ENCODE peak calls at places on chromosomes 12 and 14, in five cellular contexts. One of them, this sample, is unnamed.

GRCh38 chr12:8108808-8109398 is 14.5 kb upstream of the CLEC4A start:
- DNase-seq in tibial nerve: peak
- DNase-seq in fibroblast of mammary gland: peak
- DNase-seq in GM06990: peak
- DNase-seq in GM12864: peak
- DNase-seq in this sample: peak

GRCh38 chr12:105385141-105385540 is 54.6 kb downstream of the C12orf75 start:
- DNase-seq in tibial nerve: no peak
- DNase-seq in fibroblast of mammary gland: peak
- DNase-seq in GM06990: no peak
- DNase-seq in GM12864: no peak
- DNase-seq in this sample: peak

GRCh38 chr12:50845021-50845647 is 2.4 kb downstream of the TMPRSS12 start:
- DNase-seq in tibial nerve: no peak
- DNase-seq in fibroblast of mammary gland: peak
- DNase-seq in GM06990: no peak
- DNase-seq in GM12864: no peak
- DNase-seq in this sample: peak

GRCh38 chr14:75654127-75654732 is 6.4 kb downstream of the ERG28 start:
- DNase-seq in tibial nerve: peak
- DNase-seq in fibroblast of mammary gland: peak
- DNase-seq in GM06990: no peak
- DNase-seq in GM12864: peak
- DNase-seq in this sample: peak

GRCh38 chr12:32025906-32026305 is 66.7 kb downstream of the RESF1 start:
- DNase-seq in tibial nerve: no peak
- DNase-seq in fibroblast of mammary gland: no peak
- DNase-seq in GM06990: no peak
- DNase-seq in GM12864: peak
- DNase-seq in this sample: no peak

GRCh38 chr14:58637391-58638230 is at the start of gene DACT1:
- DNase-seq in tibial nerve: no peak
- DNase-seq in fibroblast of mammary gland: peak
- DNase-seq in GM06990: peak
- DNase-seq in GM12864: no peak
- DNase-seq in this sample: no peak

GRCh38 chr14:101584049-101584859 is 23.0 kb downstream of the DIO3 start:
- DNase-seq in tibial nerve: peak
- DNase-seq in fibroblast of mammary gland: peak
- DNase-seq in GM06990: no peak
- DNase-seq in GM12864: no peak
- DNase-seq in this sample: no peak

GRCh38 chr12:19130224-19131019 is 889 bp downstream of the PLEKHA5 start:
- DNase-seq in tibial nerve: no peak
- DNase-seq in fibroblast of mammary gland: peak
- DNase-seq in GM06990: no peak
- DNase-seq in GM12864: no peak
- DNase-seq in this sample: peak

GRCh38 chr14:67260114-67260513 is 18.9 kb downstream of the PALS1 start:
- DNase-seq in tibial nerve: no peak
- DNase-seq in fibroblast of mammary gland: no peak
- DNase-seq in GM06990: no peak
- DNase-seq in GM12864: no peak
- DNase-seq in this sample: no peak

GRCh38 chr14:54493293-54493692 is 4.5 kb upstream of the GMFB start:
- DNase-seq in tibial nerve: no peak
- DNase-seq in fibroblast of mammary gland: no peak
- DNase-seq in GM06990: no peak
- DNase-seq in GM12864: no peak
- DNase-seq in this sample: no peak

GRCh38 chr12:4441355-4442330 is 4.0 kb downstream of the FGF6 start:
- DNase-seq in tibial nerve: no peak
- DNase-seq in fibroblast of mammary gland: no peak
- DNase-seq in GM06990: no peak
- DNase-seq in GM12864: no peak
- DNase-seq in this sample: no peak

GRCh38 chr14:71692496-71692895 is 239.7 kb upstream of the RGS6 start:
- DNase-seq in tibial nerve: no peak
- DNase-seq in fibroblast of mammary gland: peak
- DNase-seq in GM06990: no peak
- DNase-seq in GM12864: no peak
- DNase-seq in this sample: no peak

GRCh38 chr12:86712425-86712843 is 456.2 kb upstream of the MGAT4C start:
- DNase-seq in tibial nerve: no peak
- DNase-seq in fibroblast of mammary gland: peak
- DNase-seq in GM06990: no peak
- DNase-seq in GM12864: no peak
- DNase-seq in this sample: peak

GRCh38 chr12:104410786-104411185 is 46.0 kb upstream of the CHST11 start:
- DNase-seq in tibial nerve: no peak
- DNase-seq in fibroblast of mammary gland: peak
- DNase-seq in GM06990: no peak
- DNase-seq in GM12864: no peak
- DNase-seq in this sample: no peak

GRCh38 chr14:104223810-104224515 is 85.6 kb downstream of the KIF26A start:
- DNase-seq in tibial nerve: no peak
- DNase-seq in fibroblast of mammary gland: no peak
- DNase-seq in GM06990: no peak
- DNase-seq in GM12864: no peak
- DNase-seq in this sample: no peak

GRCh38 chr12:100671396-100672074 is 98.1 kb downstream of the GAS2L3 start:
- DNase-seq in tibial nerve: no peak
- DNase-seq in fibroblast of mammary gland: no peak
- DNase-seq in GM06990: no peak
- DNase-seq in GM12864: no peak
- DNase-seq in this sample: no peak

GRCh38 chr14:101464310-101464983 is 96.8 kb upstream of the DIO3 start:
- DNase-seq in tibial nerve: no peak
- DNase-seq in fibroblast of mammary gland: no peak
- DNase-seq in GM06990: no peak
- DNase-seq in GM12864: no peak
- DNase-seq in this sample: no peak

GRCh38 chr12:42238240-42239140 is at the start of gene YAF2:
- DNase-seq in tibial nerve: peak
- DNase-seq in fibroblast of mammary gland: peak
- DNase-seq in GM06990: peak
- DNase-seq in GM12864: peak
- DNase-seq in this sample: peak

GRCh38 chr12:88544991-88545684 is 35.1 kb downstream of the KITLG start:
- DNase-seq in tibial nerve: no peak
- DNase-seq in fibroblast of mammary gland: peak
- DNase-seq in GM06990: no peak
- DNase-seq in GM12864: no peak
- DNase-seq in this sample: peak

GRCh38 chr14:77376380-77376770 is 519 bp downstream of the TMED8 start:
- DNase-seq in tibial nerve: no peak
- DNase-seq in fibroblast of mammary gland: no peak
- DNase-seq in GM06990: no peak
- DNase-seq in GM12864: no peak
- DNase-seq in this sample: peak

GRCh38 chr14:24080142-24080530 is 8.8 kb downstream of the CPNE6 start:
- DNase-seq in tibial nerve: no peak
- DNase-seq in fibroblast of mammary gland: no peak
- DNase-seq in GM06990: no peak
- DNase-seq in GM12864: no peak
- DNase-seq in this sample: no peak

GRCh38 chr14:91732859-91733477 is 1.1 kb upstream of the CATSPERB start:
- DNase-seq in tibial nerve: no peak
- DNase-seq in fibroblast of mammary gland: peak
- DNase-seq in GM06990: no peak
- DNase-seq in GM12864: no peak
- DNase-seq in this sample: no peak

GRCh38 chr14:105974902-105975301 is 448.5 kb downstream of the TMEM121 start:
- DNase-seq in tibial nerve: no peak
- DNase-seq in fibroblast of mammary gland: no peak
- DNase-seq in GM06990: no peak
- DNase-seq in GM12864: no peak
- DNase-seq in this sample: no peak

GRCh38 chr12:64608901-64609542 is 1.3 kb upstream of the RASSF3 start:
- DNase-seq in tibial nerve: no peak
- DNase-seq in fibroblast of mammary gland: peak
- DNase-seq in GM06990: peak
- DNase-seq in GM12864: no peak
- DNase-seq in this sample: peak

GRCh38 chr12:28540324-28540714 is 350.1 kb downstream of the CCDC91 start:
- DNase-seq in tibial nerve: no peak
- DNase-seq in fibroblast of mammary gland: no peak
- DNase-seq in GM06990: no peak
- DNase-seq in GM12864: no peak
- DNase-seq in this sample: peak

GRCh38 chr12:76199808-76200207 is 115.3 kb upstream of the NAP1L1 start:
- DNase-seq in tibial nerve: no peak
- DNase-seq in fibroblast of mammary gland: peak
- DNase-seq in GM06990: no peak
- DNase-seq in GM12864: no peak
- DNase-seq in this sample: no peak

GRCh38 chr12:123591702-123592481 is 7.5 kb downstream of the TMED2 start:
- DNase-seq in tibial nerve: no peak
- DNase-seq in fibroblast of mammary gland: peak
- DNase-seq in GM06990: no peak
- DNase-seq in GM12864: no peak
- DNase-seq in this sample: no peak

GRCh38 chr14:96660667-96661066 is 136.5 kb upstream of the VRK1 start:
- DNase-seq in tibial nerve: no peak
- DNase-seq in fibroblast of mammary gland: no peak
- DNase-seq in GM06990: no peak
- DNase-seq in GM12864: no peak
- DNase-seq in this sample: no peak

GRCh38 chr12:76008438-76008837 is 23.1 kb downstream of the PHLDA1 start:
- DNase-seq in tibial nerve: no peak
- DNase-seq in fibroblast of mammary gland: no peak
- DNase-seq in GM06990: no peak
- DNase-seq in GM12864: no peak
- DNase-seq in this sample: no peak

GRCh38 chr12:47910486-47910885 is 5.7 kb upstream of the VDR start:
- DNase-seq in tibial nerve: no peak
- DNase-seq in fibroblast of mammary gland: peak
- DNase-seq in GM06990: no peak
- DNase-seq in GM12864: no peak
- DNase-seq in this sample: peak

GRCh38 chr12:73308747-73309146 is 1036.6 kb downstream of the TRHDE start:
- DNase-seq in tibial nerve: no peak
- DNase-seq in fibroblast of mammary gland: no peak
- DNase-seq in GM06990: no peak
- DNase-seq in GM12864: no peak
- DNase-seq in this sample: peak

GRCh38 chr12:109680521-109681030 is 33.0 kb upstream of the FAM222A start:
- DNase-seq in tibial nerve: no peak
- DNase-seq in fibroblast of mammary gland: no peak
- DNase-seq in GM06990: no peak
- DNase-seq in GM12864: no peak
- DNase-seq in this sample: no peak

GRCh38 chr14:66395300-66395699 is 90.9 kb upstream of the CCDC196 start:
- DNase-seq in tibial nerve: no peak
- DNase-seq in fibroblast of mammary gland: no peak
- DNase-seq in GM06990: peak
- DNase-seq in GM12864: peak
- DNase-seq in this sample: peak

GRCh38 chr14:104349950-104350349 is 211.6 kb downstream of the KIF26A start:
- DNase-seq in tibial nerve: no peak
- DNase-seq in fibroblast of mammary gland: no peak
- DNase-seq in GM06990: no peak
- DNase-seq in GM12864: no peak
- DNase-seq in this sample: no peak

GRCh38 chr14:100653409-100653808 is 66.2 kb upstream of the BEGAIN start:
- DNase-seq in tibial nerve: no peak
- DNase-seq in fibroblast of mammary gland: no peak
- DNase-seq in GM06990: no peak
- DNase-seq in GM12864: no peak
- DNase-seq in this sample: no peak

GRCh38 chr14:38616959-38617358 is 361.1 kb upstream of the CLEC14A start:
- DNase-seq in tibial nerve: no peak
- DNase-seq in fibroblast of mammary gland: no peak
- DNase-seq in GM06990: no peak
- DNase-seq in GM12864: no peak
- DNase-seq in this sample: no peak

GRCh38 chr12:94667031-94667540 is 16.7 kb upstream of the TMCC3 start:
- DNase-seq in tibial nerve: no peak
- DNase-seq in fibroblast of mammary gland: no peak
- DNase-seq in GM06990: no peak
- DNase-seq in GM12864: no peak
- DNase-seq in this sample: no peak

GRCh38 chr12:30807695-30808034 is 52.9 kb upstream of the CAPRIN2 start:
- DNase-seq in tibial nerve: no peak
- DNase-seq in fibroblast of mammary gland: no peak
- DNase-seq in GM06990: no peak
- DNase-seq in GM12864: no peak
- DNase-seq in this sample: no peak
- TF ChIP-seq CTCF in tibial nerve: no peak
- TF ChIP-seq CTCF in fibroblast of mammary gland: no peak
- TF ChIP-seq CTCF in GM06990: no peak
- TF ChIP-seq CTCF in GM12864: no peak
- TF ChIP-seq CTCF in this sample: no peak

GRCh38 chr14:32710351-32711102 is 228.2 kb upstream of the NPAS3 start:
- DNase-seq in tibial nerve: no peak
- DNase-seq in fibroblast of mammary gland: peak
- DNase-seq in GM06990: no peak
- DNase-seq in GM12864: no peak
- DNase-seq in this sample: peak
- H3K4me3 ChIP-seq in tibial nerve: no peak
- H3K4me3 ChIP-seq in fibroblast of mammary gland: no peak
- H3K4me3 ChIP-seq in GM06990: no peak
- H3K4me3 ChIP-seq in GM12864: no peak
- H3K4me3 ChIP-seq in this sample: no peak

GRCh38 chr14:68394113-68394718 is 398.7 kb downstream of the ZFP36L1 start:
- DNase-seq in tibial nerve: no peak
- DNase-seq in fibroblast of mammary gland: no peak
- DNase-seq in GM06990: no peak
- DNase-seq in GM12864: no peak
- DNase-seq in this sample: no peak
- TF ChIP-seq CTCF in tibial nerve: no peak
- TF ChIP-seq CTCF in fibroblast of mammary gland: no peak
- TF ChIP-seq CTCF in GM06990: no peak
- TF ChIP-seq CTCF in GM12864: no peak
- TF ChIP-seq CTCF in this sample: no peak

GRCh38 chr12:125331342-125332052 is 266.3 kb downstream of the AACS start:
- DNase-seq in tibial nerve: no peak
- DNase-seq in fibroblast of mammary gland: no peak
- DNase-seq in GM06990: peak
- DNase-seq in GM12864: no peak
- DNase-seq in this sample: no peak
- H3K4me3 ChIP-seq in tibial nerve: peak
- H3K4me3 ChIP-seq in fibroblast of mammary gland: no peak
- H3K4me3 ChIP-seq in GM06990: no peak
- H3K4me3 ChIP-seq in GM12864: no peak
- H3K4me3 ChIP-seq in this sample: peak